ENCODE peak calls at places on chromosomes 16 and 17, in four cellular contexts. J is tibial artery; G is endodermal cell; I is naive thymus-derived CD4-positive, alpha-beta T cell. N is an unnamed sample. For H3K27me3, the result is how much of the 10 kb centered on the place peaks cover.

GRCh38 chr17:40352779-40353394 is 11.7 kb downstream of the GJD3 start:
- DNase-seq in J (peak), G (peak), I (no peak), N (peak)

GRCh38 chr16:87692176-87692575 is 73.6 kb downstream of the KLHDC4 start:
- DNase-seq in J (no peak), G (no peak), I (no peak), N (no peak)

GRCh38 chr16:9134739-9135138 is 43.3 kb downstream of the HAPSTR1 start:
- DNase-seq in J (peak), G (peak), I (peak), N (peak)

GRCh38 chr16:23434380-23434779 is 18.6 kb downstream of the COG7 start:
- DNase-seq in J (no peak), G (peak), I (peak), N (no peak)

GRCh38 chr17:80953471-80954315 is 37.9 kb upstream of the CHMP6 start:
- DNase-seq in J (peak), G (no peak), I (no peak), N (peak)

GRCh38 chr17:28896491-28896883 is 1.0 kb downstream of the FLOT2 start:
- DNase-seq in J (no peak), G (no peak), I (no peak), N (no peak)

GRCh38 chr16:48064971-48065370 is 90.8 kb downstream of the ABCC12 start:
- DNase-seq in J (no peak), G (no peak), I (no peak), N (no peak)

GRCh38 chr17:44354582-44355309 is 8.9 kb downstream of the FAM171A2 start:
- DNase-seq in J (no peak), G (peak), I (peak), N (no peak)

GRCh38 chr17:82871056-82871775 is 31.4 kb upstream of the ZNF750 start:
- DNase-seq in J (no peak), G (no peak), I (no peak), N (no peak)

DNA sequence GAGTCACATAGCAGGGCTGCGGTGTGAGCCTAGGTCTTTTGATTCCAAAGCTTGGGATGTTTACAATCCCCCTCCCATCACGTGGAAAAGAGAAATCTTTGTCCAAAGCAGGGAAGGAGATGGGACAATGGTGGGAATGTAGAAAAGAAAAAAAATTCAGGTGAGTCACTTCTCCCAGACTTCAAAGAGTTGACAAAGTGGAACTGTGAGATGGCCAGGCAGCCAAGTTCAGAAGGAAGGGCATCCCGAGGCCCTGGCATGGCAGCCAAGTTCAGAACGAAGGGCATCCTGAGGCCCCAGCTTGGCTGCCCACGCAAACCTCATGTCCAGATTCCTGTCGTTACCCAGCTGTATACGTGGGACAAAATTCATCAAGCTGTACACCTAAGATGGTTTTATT is 47.5 kb downstream of the FOXL1 start:
- DNase-seq in J (peak), G (no peak), I (no peak), N (no peak)
- H3K27me3 ChIP-seq in J (under half), G (under half), I (under half), N (under half)

DNA sequence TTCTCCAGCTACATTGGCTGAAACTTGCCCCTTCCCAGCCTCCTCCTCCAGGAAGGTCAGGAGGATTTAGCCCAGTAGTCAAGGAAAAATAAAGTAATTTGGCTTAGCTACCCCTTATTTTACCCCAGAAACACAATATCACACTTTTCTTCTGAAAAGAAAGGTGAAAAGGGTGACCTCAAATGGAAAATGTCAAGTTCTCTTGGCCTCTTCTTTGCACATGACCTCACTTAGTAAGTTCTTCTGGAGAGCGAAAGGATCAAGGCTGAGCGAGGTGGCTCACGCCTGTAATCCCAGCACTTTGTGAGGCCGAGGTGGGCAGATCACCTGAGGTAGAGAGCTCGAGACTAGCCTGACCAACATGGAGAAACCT is 8.1 kb upstream of the JUP start:
- DNase-seq in J (no peak), G (no peak), I (no peak), N (no peak)
- H3K27ac ChIP-seq in J (no peak), G (no peak), I (no peak), N (no peak)

DNA sequence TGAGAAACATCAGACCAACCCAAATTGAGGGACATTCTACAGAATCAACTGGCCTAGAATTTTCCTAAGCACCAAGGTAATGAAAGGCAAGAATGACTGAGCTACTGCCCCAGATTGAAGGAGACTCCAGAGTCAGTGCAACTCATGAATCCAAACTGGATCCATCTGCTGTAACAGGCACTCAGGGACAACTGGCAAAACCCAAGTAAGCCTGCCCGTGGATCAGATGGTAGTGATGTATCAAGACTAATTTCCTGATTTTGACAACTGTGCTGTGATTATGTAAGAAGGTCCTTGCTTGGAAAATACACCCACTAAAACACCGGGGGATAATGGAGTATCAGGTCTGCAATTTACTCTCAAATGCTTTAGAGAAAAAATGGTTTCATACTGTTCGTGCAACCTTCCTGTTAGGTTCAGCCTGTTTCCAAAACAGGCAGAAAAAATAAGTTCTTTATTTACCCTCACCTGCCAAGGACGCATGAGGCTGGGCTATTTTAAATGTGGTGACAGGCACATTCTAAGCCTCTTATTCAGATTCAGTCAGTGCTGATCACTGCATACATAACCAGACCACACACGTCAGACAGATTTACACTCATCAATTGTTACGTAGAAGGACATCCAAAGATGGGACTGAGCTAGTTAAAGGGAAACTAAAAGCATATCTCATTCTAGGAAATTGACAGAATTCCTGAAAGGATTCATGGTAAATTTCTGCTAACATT is 7.0 kb downstream of the MBTPS1 start:
- DNase-seq in J (no peak), G (no peak), I (no peak), N (no peak)
- H3K27me3 ChIP-seq in J (under half), G (under half), I (under half), N (under half)

GRCh38 chr16:27305839-27306442 is 7.8 kb upstream of the IL4R start:
- DNase-seq in J (no peak), G (no peak), I (no peak), N (no peak)
- H3K27ac ChIP-seq in J (no peak), G (no peak), I (no peak), N (no peak)

GRCh38 chr17:55258578-55259135 is 6.1 kb upstream of the HLF start:
- DNase-seq in J (no peak), G (no peak), I (no peak), N (no peak)
- H3K27me3 ChIP-seq in J (under half), G (under half), I (under half), N (under half)

GRCh38 chr16:30948956-30949654 is at the start of gene ORAI3:
- DNase-seq in J (peak), G (peak), I (peak), N (peak)

GRCh38 chr16:30951193-30951592 is 2.3 kb downstream of the ORAI3 start:
- DNase-seq in J (no peak), G (no peak), I (no peak), N (no peak)

GRCh38 chr16:30951785-30952184 is 2.9 kb downstream of the ORAI3 start:
- DNase-seq in J (peak), G (no peak), I (no peak), N (peak)

GRCh38 chr16:30949655-30950515 is 1.0 kb downstream of the ORAI3 start:
- DNase-seq in J (peak), G (peak), I (no peak), N (peak)

DNA sequence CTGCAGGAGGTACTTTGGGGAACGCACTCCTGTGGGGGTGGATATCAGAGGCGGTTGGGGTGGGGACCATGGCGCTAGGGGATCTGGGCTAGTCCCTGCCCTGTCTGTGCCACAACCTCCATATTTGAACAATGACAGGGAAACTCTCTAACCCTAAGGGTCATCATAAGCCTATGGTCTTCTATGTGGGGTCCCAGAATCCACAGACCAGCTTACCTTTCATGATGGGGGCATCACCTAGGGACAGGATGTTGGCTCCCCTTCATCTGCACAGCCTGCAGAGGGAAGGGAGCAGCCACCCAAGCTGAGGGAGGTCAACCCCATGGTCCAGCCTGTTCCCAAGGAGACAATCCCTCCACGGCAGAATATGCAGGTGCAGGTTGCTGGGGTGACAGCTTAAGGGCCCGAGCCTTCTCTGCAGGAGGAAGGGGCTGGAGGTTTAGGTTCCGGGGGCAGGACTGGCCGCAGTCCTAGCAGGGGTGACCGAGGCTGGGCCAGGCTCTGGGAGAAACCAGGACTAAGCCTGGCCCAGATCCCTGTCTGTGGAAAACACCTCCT is 1.7 kb downstream of the ORAI3 start:
- DNase-seq in J (no peak), G (no peak), I (no peak), N (no peak)
- H3K27ac ChIP-seq in J (peak), G (no peak), I (peak), N (no peak)

N was measured in aorta.